ENCODE peak calls at places on chromosomes 7 and 10, in six cellular contexts. R is kidney glomerular epithelial cell; S is germinal center; W is H1; Z is heart right ventricle; V is activated CD4-positive, alpha-beta memory T cell treated with anti-CD3 and anti-CD28 coated beads, Interleukin-2, amount 10 ng/mL, durations not matched to agents 7 days and 5 days. X is an unnamed sample.

GRCh38 chr10:7818295-7819125 is at the start of gene TAF3:
- DNase-seq in S (peak), W (peak), Z (peak), V (peak), R (peak), X (peak)

GRCh38 chr7:143069912-143070500 is 17.9 kb downstream of the OR6V1 start:
- DNase-seq in Z (no peak), S (no peak), W (no peak), R (no peak), V (no peak), X (no peak)

GRCh38 chr10:71627230-71627939 is 92.2 kb downstream of the C10orf105 start:
- DNase-seq in R (no peak), Z (no peak), S (no peak), V (no peak), W (no peak), X (no peak)

GRCh38 chr10:119896061-119896655 is 3.6 kb downstream of the SEC23IP start:
- DNase-seq in S (no peak), Z (no peak), R (no peak), V (no peak), W (no peak), X (no peak)

GRCh38 chr10:131514454-131514853 is 202.9 kb upstream of the TCERG1L start:
- DNase-seq in S (no peak), R (no peak), Z (no peak), V (no peak), W (no peak), X (no peak)

GRCh38 chr7:18535811-18536413 is 40.4 kb downstream of the HDAC9 start:
- DNase-seq in S (no peak), R (no peak), W (no peak), V (no peak), Z (no peak), X (no peak)

GRCh38 chr10:33653584-33654367 is 319.3 kb upstream of the NRP1 start:
- DNase-seq in Z (no peak), W (no peak), R (peak), S (no peak), V (no peak), X (no peak)

GRCh38 chr7:19957664-19958063 is 184.2 kb upstream of the TMEM196 start:
- DNase-seq in W (no peak), V (no peak), Z (no peak), R (peak), S (no peak), X (no peak)

GRCh38 chr10:99115703-99116102 is 119.9 kb downstream of the HPSE2 start:
- DNase-seq in W (no peak), Z (no peak), S (no peak), V (no peak), R (no peak), X (no peak)

GRCh38 chr7:2122651-2123050 is 110.1 kb downstream of the MAD1L1 start:
- DNase-seq in W (no peak), S (no peak), V (no peak), R (no peak), Z (no peak), X (no peak)

GRCh38 chr10:32005050-32005449 is 51.2 kb downstream of the KIF5B start:
- DNase-seq in V (peak), R (no peak), S (peak), Z (no peak), W (no peak), X (no peak)

X was measured in activated CD4-positive, CD25-positive, alpha-beta regulatory T cell treated with anti-CD3 and anti-CD28 coated beads, Interleukin-2, amount 50 U/mL, for 16 hours.